ENCODE peak calls at places on chromosomes 7 and 10, in four cellular contexts. One of them, this sample, is unnamed.

GRCh38 chr10:116732546-116732945 is 9.8 kb downstream of the HSPA12A start:
- DNase-seq in ascending aorta: no peak
- DNase-seq in hepatocyte: no peak
- DNase-seq in pancreas: no peak
- DNase-seq in this sample: no peak

GRCh38 chr10:97875391-97875790 is 25.7 kb downstream of the GOLGA7B start:
- DNase-seq in ascending aorta: no peak
- DNase-seq in hepatocyte: no peak
- DNase-seq in pancreas: no peak
- DNase-seq in this sample: no peak

GRCh38 chr7:152522551-152522950 is 86.7 kb upstream of the KMT2C start:
- DNase-seq in ascending aorta: no peak
- DNase-seq in hepatocyte: no peak
- DNase-seq in pancreas: no peak
- DNase-seq in this sample: no peak

GRCh38 chr7:108263364-108263951 is 133.3 kb upstream of the LAMB4 start:
- DNase-seq in ascending aorta: no peak
- DNase-seq in hepatocyte: no peak
- DNase-seq in pancreas: no peak
- DNase-seq in this sample: no peak

GRCh38 chr10:62992145-62992721 is 140.9 kb upstream of the NRBF2 start:
- DNase-seq in ascending aorta: no peak
- DNase-seq in hepatocyte: no peak
- DNase-seq in pancreas: no peak
- DNase-seq in this sample: no peak

GRCh38 chr7:22400150-22400814 is 43.3 kb upstream of the RAPGEF5 start:
- DNase-seq in ascending aorta: no peak
- DNase-seq in hepatocyte: no peak
- DNase-seq in pancreas: no peak
- DNase-seq in this sample: no peak

GRCh38 chr10:111974325-111974724 is 209.2 kb downstream of the GPAM start:
- DNase-seq in ascending aorta: no peak
- DNase-seq in hepatocyte: no peak
- DNase-seq in pancreas: no peak
- DNase-seq in this sample: no peak

GRCh38 chr10:67327626-67328535 is 368.1 kb downstream of the CTNNA3 start:
- DNase-seq in ascending aorta: no peak
- DNase-seq in hepatocyte: no peak
- DNase-seq in pancreas: no peak
- DNase-seq in this sample: no peak

GRCh38 chr10:76113952-76114351 is 682.5 kb downstream of the LRMDA start:
- DNase-seq in ascending aorta: no peak
- DNase-seq in hepatocyte: no peak
- DNase-seq in pancreas: no peak
- DNase-seq in this sample: no peak

GRCh38 chr7:108497082-108497725 is 28.7 kb downstream of the PNPLA8 start:
- DNase-seq in ascending aorta: no peak
- DNase-seq in hepatocyte: peak
- DNase-seq in pancreas: no peak
- DNase-seq in this sample: peak

GRCh38 chr10:20596911-20597310 is 300.2 kb downstream of the NEBL start:
- DNase-seq in ascending aorta: no peak
- DNase-seq in hepatocyte: no peak
- DNase-seq in pancreas: no peak
- DNase-seq in this sample: no peak

GRCh38 chr7:101890666-101891065 is 73.2 kb downstream of the CUX1 start:
- DNase-seq in ascending aorta: no peak
- DNase-seq in hepatocyte: no peak
- DNase-seq in pancreas: no peak
- DNase-seq in this sample: no peak

GRCh38 chr7:17497549-17498193 is 199.2 kb downstream of the AHR start:
- DNase-seq in ascending aorta: no peak
- DNase-seq in hepatocyte: no peak
- DNase-seq in pancreas: no peak
- DNase-seq in this sample: no peak

GRCh38 chr7:115007751-115008150 is 85.9 kb downstream of the MDFIC start:
- DNase-seq in ascending aorta: no peak
- DNase-seq in hepatocyte: no peak
- DNase-seq in pancreas: no peak
- DNase-seq in this sample: no peak

GRCh38 chr10:99709480-99710229 is 22.3 kb downstream of the COX15 start:
- DNase-seq in ascending aorta: no peak
- DNase-seq in hepatocyte: no peak
- DNase-seq in pancreas: no peak
- DNase-seq in this sample: no peak

GRCh38 chr7:31796375-31796774 is 109.4 kb downstream of the PPP1R17 start:
- DNase-seq in ascending aorta: no peak
- DNase-seq in hepatocyte: no peak
- DNase-seq in pancreas: no peak
- DNase-seq in this sample: no peak

GRCh38 chr7:122518488-122518887 is 180.4 kb downstream of the RNF133 start:
- DNase-seq in ascending aorta: no peak
- DNase-seq in hepatocyte: no peak
- DNase-seq in pancreas: no peak
- DNase-seq in this sample: no peak

GRCh38 chr10:86253171-86254072 is 113.2 kb downstream of the GRID1 start:
- DNase-seq in ascending aorta: no peak
- DNase-seq in hepatocyte: peak
- DNase-seq in pancreas: no peak
- DNase-seq in this sample: no peak

GRCh38 chr7:7829667-7830066 is 111.3 kb upstream of the RPA3 start:
- DNase-seq in ascending aorta: no peak
- DNase-seq in hepatocyte: peak
- DNase-seq in pancreas: no peak
- DNase-seq in this sample: no peak

GRCh38 chr10:117268907-117269306 is 28.0 kb downstream of the SLC18A2 start:
- DNase-seq in ascending aorta: no peak
- DNase-seq in hepatocyte: no peak
- DNase-seq in pancreas: no peak
- DNase-seq in this sample: no peak

DNA sequence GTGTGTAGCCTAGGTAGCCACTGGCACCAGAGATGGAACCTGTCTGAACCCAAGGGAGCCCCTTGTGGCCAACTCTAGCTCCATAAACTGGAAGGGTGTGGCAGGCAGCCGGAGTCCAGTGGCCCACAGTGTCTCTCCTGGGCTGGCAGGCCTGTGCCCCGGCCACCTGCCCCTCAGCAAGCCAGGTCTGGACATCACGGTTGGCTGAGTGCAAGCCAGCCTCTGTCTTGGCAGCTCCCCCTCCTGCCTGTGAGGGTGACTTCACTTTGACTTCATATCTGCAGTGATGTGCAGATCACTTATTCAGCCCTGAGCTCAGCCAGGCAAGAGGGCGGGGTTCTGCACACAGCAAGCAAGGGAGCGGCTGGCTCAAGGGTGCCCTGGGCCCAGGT is 1.3 kb upstream of the RET start:
- DNase-seq in ascending aorta: no peak
- DNase-seq in hepatocyte: no peak
- DNase-seq in pancreas: no peak
- DNase-seq in this sample: no peak
- TF ChIP-seq CTCF in ascending aorta: no peak
- TF ChIP-seq CTCF in hepatocyte: no peak
- TF ChIP-seq CTCF in pancreas: no peak
- TF ChIP-seq CTCF in this sample: no peak

GRCh38 chr10:45589868-45590267 is 82.7 kb downstream of the ZFAND4 start:
- DNase-seq in ascending aorta: no peak
- DNase-seq in hepatocyte: no peak
- DNase-seq in pancreas: no peak
- DNase-seq in this sample: no peak

GRCh38 chr10:45592926-45593325 is 79.6 kb downstream of the ZFAND4 start:
- DNase-seq in ascending aorta: no peak
- DNase-seq in hepatocyte: no peak
- DNase-seq in pancreas: no peak
- DNase-seq in this sample: no peak

GRCh38 chr10:45589009-45589408 is 83.6 kb downstream of the ZFAND4 start:
- DNase-seq in ascending aorta: no peak
- DNase-seq in hepatocyte: no peak
- DNase-seq in pancreas: no peak
- DNase-seq in this sample: no peak

GRCh38 chr10:45592432-45592831 is 80.1 kb downstream of the ZFAND4 start:
- DNase-seq in ascending aorta: no peak
- DNase-seq in hepatocyte: no peak
- DNase-seq in pancreas: no peak
- DNase-seq in this sample: no peak

GRCh38 chr10:45591262-45591661 is 81.3 kb downstream of the ZFAND4 start:
- DNase-seq in ascending aorta: no peak
- DNase-seq in hepatocyte: no peak
- DNase-seq in pancreas: no peak
- DNase-seq in this sample: no peak
- TF ChIP-seq CTCF in ascending aorta: no peak
- TF ChIP-seq CTCF in hepatocyte: no peak
- TF ChIP-seq CTCF in pancreas: no peak
- TF ChIP-seq CTCF in this sample: no peak

DNA sequence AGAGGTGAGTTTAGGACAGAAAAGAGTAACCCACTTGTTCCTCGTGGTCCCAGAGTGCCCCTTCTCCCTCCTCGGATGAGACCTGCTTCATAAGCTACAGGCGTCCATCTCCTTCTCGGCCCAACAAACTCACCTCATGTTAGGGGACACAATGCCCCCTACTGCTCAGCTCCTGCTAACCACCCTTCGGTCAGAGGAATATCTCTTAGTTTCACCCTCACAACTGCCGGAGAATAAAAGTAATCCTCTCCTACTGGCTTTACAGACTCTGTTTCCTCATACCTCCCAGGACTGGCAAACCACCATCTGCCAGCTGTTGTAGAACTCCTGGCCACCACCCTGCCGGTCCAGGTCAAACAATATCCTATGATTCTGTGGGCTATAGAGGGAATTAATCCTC is 3.2 kb downstream of the AKR1B15 start:
- DNase-seq in ascending aorta: no peak
- DNase-seq in hepatocyte: peak
- DNase-seq in pancreas: no peak
- DNase-seq in this sample: no peak
- TF ChIP-seq CTCF in ascending aorta: no peak
- TF ChIP-seq CTCF in hepatocyte: peak
- TF ChIP-seq CTCF in pancreas: no peak
- TF ChIP-seq CTCF in this sample: no peak

GRCh38 chr7:141220263-141220662 is 146.4 kb downstream of the TMEM178B start:
- DNase-seq in ascending aorta: no peak
- DNase-seq in hepatocyte: no peak
- DNase-seq in pancreas: no peak
- DNase-seq in this sample: no peak
- TF ChIP-seq CTCF in ascending aorta: no peak
- TF ChIP-seq CTCF in hepatocyte: peak
- TF ChIP-seq CTCF in pancreas: no peak
- TF ChIP-seq CTCF in this sample: no peak

GRCh38 chr7:155405399-155406318 is 52.3 kb upstream of the EN2 start:
- DNase-seq in ascending aorta: no peak
- DNase-seq in hepatocyte: no peak
- DNase-seq in pancreas: no peak
- DNase-seq in this sample: no peak
- TF ChIP-seq CTCF in ascending aorta: no peak
- TF ChIP-seq CTCF in hepatocyte: no peak
- TF ChIP-seq CTCF in pancreas: no peak
- TF ChIP-seq CTCF in this sample: no peak

GRCh38 chr10:14773551-14774213 is 1.0 kb downstream of the FAM107B start:
- DNase-seq in ascending aorta: no peak
- DNase-seq in hepatocyte: no peak
- DNase-seq in pancreas: no peak
- DNase-seq in this sample: no peak
- TF ChIP-seq CTCF in ascending aorta: no peak
- TF ChIP-seq CTCF in hepatocyte: no peak
- TF ChIP-seq CTCF in pancreas: no peak
- TF ChIP-seq CTCF in this sample: no peak

GRCh38 chr7:78605131-78605530 is 806.6 kb downstream of the PHTF2 start:
- DNase-seq in ascending aorta: no peak
- DNase-seq in hepatocyte: no peak
- DNase-seq in pancreas: no peak
- DNase-seq in this sample: no peak

GRCh38 chr7:78609281-78609680 is 810.7 kb downstream of the PHTF2 start:
- DNase-seq in ascending aorta: no peak
- DNase-seq in hepatocyte: no peak
- DNase-seq in pancreas: no peak
- DNase-seq in this sample: no peak

GRCh38 chr7:78601728-78602127 is 803.2 kb downstream of the PHTF2 start:
- DNase-seq in ascending aorta: no peak
- DNase-seq in hepatocyte: no peak
- DNase-seq in pancreas: no peak
- DNase-seq in this sample: no peak

GRCh38 chr7:78607099-78607498 is 808.5 kb downstream of the PHTF2 start:
- DNase-seq in ascending aorta: no peak
- DNase-seq in hepatocyte: no peak
- DNase-seq in pancreas: no peak
- DNase-seq in this sample: no peak
- TF ChIP-seq CTCF in ascending aorta: no peak
- TF ChIP-seq CTCF in hepatocyte: peak
- TF ChIP-seq CTCF in pancreas: no peak
- TF ChIP-seq CTCF in this sample: no peak

DNA sequence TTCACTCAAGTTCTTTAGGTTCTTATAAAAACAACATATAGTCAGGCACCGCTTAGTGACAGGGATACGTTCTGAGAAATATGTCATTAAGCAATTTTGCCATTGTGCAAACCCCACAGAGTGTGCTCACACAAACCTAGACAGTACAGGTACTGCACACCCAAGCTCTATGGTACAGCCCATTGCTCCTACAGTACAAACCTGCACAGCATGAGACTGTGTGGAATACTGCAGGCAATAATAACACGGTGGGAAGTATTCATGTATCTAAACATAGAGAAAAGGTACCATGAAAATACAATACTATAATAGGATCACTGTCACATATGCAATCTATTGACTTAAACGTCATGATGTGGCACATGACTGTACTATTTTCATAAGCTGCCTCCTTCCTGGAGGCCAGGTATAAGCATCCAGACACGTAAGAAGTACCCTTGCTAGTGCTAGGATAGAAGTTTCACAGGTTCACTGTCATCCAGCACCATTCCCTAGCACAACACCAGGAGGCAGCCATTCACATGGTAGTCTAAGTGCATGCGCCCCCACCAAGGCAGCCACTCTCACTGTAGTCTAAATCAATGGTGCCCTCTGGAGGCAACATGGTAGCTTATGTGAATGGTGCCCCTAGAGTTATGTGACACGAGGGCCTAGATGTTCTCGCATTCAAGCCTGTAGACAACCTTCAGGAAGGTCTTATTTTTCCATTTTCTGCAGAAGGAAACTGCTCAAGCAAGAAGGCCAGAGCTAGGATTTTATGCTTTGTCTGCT is 98.5 kb downstream of the ARHGAP22 start:
- DNase-seq in ascending aorta: no peak
- DNase-seq in hepatocyte: peak
- DNase-seq in pancreas: no peak
- DNase-seq in this sample: no peak
- TF ChIP-seq CTCF in ascending aorta: no peak
- TF ChIP-seq CTCF in hepatocyte: peak
- TF ChIP-seq CTCF in pancreas: no peak
- TF ChIP-seq CTCF in this sample: no peak

GRCh38 chr10:130378556-130379400 is 242.6 kb downstream of the GLRX3 start:
- DNase-seq in ascending aorta: no peak
- DNase-seq in hepatocyte: no peak
- DNase-seq in pancreas: no peak
- DNase-seq in this sample: no peak
- TF ChIP-seq CTCF in ascending aorta: no peak
- TF ChIP-seq CTCF in hepatocyte: no peak
- TF ChIP-seq CTCF in pancreas: no peak
- TF ChIP-seq CTCF in this sample: no peak

This sample was measured in omental fat pad.